ENCODE peak calls at places on chromosomes 7 and 10, in ten cellular contexts. One of them, this sample, is unnamed.

GRCh38 chr10:17003151-17003550 is 126.5 kb downstream of the CUBN start:
- DNase-seq in uterus: no peak
- DNase-seq in CD8-positive, alpha-beta T cell: peak; percentile 49
- DNase-seq in dorsolateral prefrontal cortex: no peak
- DNase-seq in AG04450: no peak
- DNase-seq in Karpas-422: no peak
- DNase-seq in naive thymus-derived CD4-positive, alpha-beta T cell: peak; percentile 73
- DNase-seq in brain microvascular endothelial cell: peak; percentile 98
- DNase-seq in psoas muscle: no peak
- DNase-seq in lung: no peak
- DNase-seq in this sample: no peak

GRCh38 chr10:86180861-86181260 is 185.7 kb downstream of the GRID1 start:
- DNase-seq in uterus: no peak
- DNase-seq in CD8-positive, alpha-beta T cell: no peak
- DNase-seq in dorsolateral prefrontal cortex: no peak
- DNase-seq in AG04450: no peak
- DNase-seq in Karpas-422: no peak
- DNase-seq in naive thymus-derived CD4-positive, alpha-beta T cell: no peak
- DNase-seq in brain microvascular endothelial cell: no peak
- DNase-seq in psoas muscle: no peak
- DNase-seq in lung: no peak
- DNase-seq in this sample: peak; percentile 49

GRCh38 chr10:107098326-107098725 is 66.2 kb downstream of the SORCS1 start:
- DNase-seq in uterus: no peak
- DNase-seq in CD8-positive, alpha-beta T cell: no peak
- DNase-seq in dorsolateral prefrontal cortex: no peak
- DNase-seq in AG04450: no peak
- DNase-seq in Karpas-422: no peak
- DNase-seq in naive thymus-derived CD4-positive, alpha-beta T cell: no peak
- DNase-seq in brain microvascular endothelial cell: no peak
- DNase-seq in psoas muscle: no peak
- DNase-seq in lung: no peak
- DNase-seq in this sample: no peak

GRCh38 chr10:132050191-132050590 is 15.6 kb upstream of the JAKMIP3 start:
- DNase-seq in uterus: no peak
- DNase-seq in CD8-positive, alpha-beta T cell: no peak
- DNase-seq in dorsolateral prefrontal cortex: no peak
- DNase-seq in AG04450: no peak
- DNase-seq in Karpas-422: no peak
- DNase-seq in naive thymus-derived CD4-positive, alpha-beta T cell: no peak
- DNase-seq in brain microvascular endothelial cell: no peak
- DNase-seq in psoas muscle: no peak
- DNase-seq in lung: no peak
- DNase-seq in this sample: no peak

GRCh38 chr10:35495521-35496238 is 109.5 kb upstream of the GJD4 start:
- DNase-seq in uterus: peak; percentile 44
- DNase-seq in CD8-positive, alpha-beta T cell: no peak
- DNase-seq in dorsolateral prefrontal cortex: no peak
- DNase-seq in AG04450: no peak
- DNase-seq in Karpas-422: peak; percentile 44
- DNase-seq in naive thymus-derived CD4-positive, alpha-beta T cell: no peak
- DNase-seq in brain microvascular endothelial cell: no peak
- DNase-seq in psoas muscle: no peak
- DNase-seq in lung: no peak
- DNase-seq in this sample: no peak

GRCh38 chr7:157556339-157556944 is 219.6 kb downstream of the DNAJB6 start:
- DNase-seq in uterus: no peak
- DNase-seq in CD8-positive, alpha-beta T cell: no peak
- DNase-seq in dorsolateral prefrontal cortex: no peak
- DNase-seq in AG04450: no peak
- DNase-seq in Karpas-422: no peak
- DNase-seq in naive thymus-derived CD4-positive, alpha-beta T cell: no peak
- DNase-seq in brain microvascular endothelial cell: no peak
- DNase-seq in psoas muscle: no peak
- DNase-seq in lung: no peak
- DNase-seq in this sample: no peak

GRCh38 chr10:132450466-132450824 is 53.4 kb downstream of the PWWP2B start:
- DNase-seq in uterus: no peak
- DNase-seq in CD8-positive, alpha-beta T cell: no peak
- DNase-seq in dorsolateral prefrontal cortex: no peak
- DNase-seq in AG04450: no peak
- DNase-seq in Karpas-422: no peak
- DNase-seq in naive thymus-derived CD4-positive, alpha-beta T cell: no peak
- DNase-seq in brain microvascular endothelial cell: no peak
- DNase-seq in psoas muscle: peak; percentile 12
- DNase-seq in lung: no peak
- DNase-seq in this sample: no peak

GRCh38 chr10:96511044-96511945 is 2.4 kb downstream of the TLL2 start:
- DNase-seq in uterus: no peak
- DNase-seq in CD8-positive, alpha-beta T cell: no peak
- DNase-seq in dorsolateral prefrontal cortex: no peak
- DNase-seq in AG04450: no peak
- DNase-seq in Karpas-422: peak; percentile 58
- DNase-seq in naive thymus-derived CD4-positive, alpha-beta T cell: peak; percentile 14
- DNase-seq in brain microvascular endothelial cell: no peak
- DNase-seq in psoas muscle: no peak
- DNase-seq in lung: no peak
- DNase-seq in this sample: peak; percentile 78

GRCh38 chr7:114182837-114183236 is 231.8 kb upstream of the FOXP2 start:
- DNase-seq in uterus: no peak
- DNase-seq in CD8-positive, alpha-beta T cell: no peak
- DNase-seq in dorsolateral prefrontal cortex: no peak
- DNase-seq in AG04450: no peak
- DNase-seq in Karpas-422: no peak
- DNase-seq in naive thymus-derived CD4-positive, alpha-beta T cell: no peak
- DNase-seq in brain microvascular endothelial cell: peak; percentile 21
- DNase-seq in psoas muscle: no peak
- DNase-seq in lung: no peak
- DNase-seq in this sample: no peak

GRCh38 chr7:142420554-142421362 is 162.9 kb upstream of the PRSS58 start:
- DNase-seq in uterus: no peak
- DNase-seq in CD8-positive, alpha-beta T cell: no peak
- DNase-seq in dorsolateral prefrontal cortex: no peak
- DNase-seq in AG04450: no peak
- DNase-seq in Karpas-422: no peak
- DNase-seq in naive thymus-derived CD4-positive, alpha-beta T cell: no peak
- DNase-seq in brain microvascular endothelial cell: peak; percentile 43
- DNase-seq in psoas muscle: no peak
- DNase-seq in lung: no peak
- DNase-seq in this sample: no peak

GRCh38 chr7:93117852-93118530 is at the start of gene SAMD9:
- DNase-seq in uterus: peak; percentile 65
- DNase-seq in CD8-positive, alpha-beta T cell: peak; percentile 37
- DNase-seq in dorsolateral prefrontal cortex: no peak
- DNase-seq in AG04450: peak; percentile 36
- DNase-seq in Karpas-422: peak; percentile 96
- DNase-seq in naive thymus-derived CD4-positive, alpha-beta T cell: peak; percentile 84
- DNase-seq in brain microvascular endothelial cell: peak; percentile 82
- DNase-seq in psoas muscle: no peak
- DNase-seq in lung: peak; percentile 54
- DNase-seq in this sample: peak; percentile 63

GRCh38 chr10:85645097-85645496 is 721.5 kb downstream of the GRID1 start:
- DNase-seq in uterus: no peak
- DNase-seq in CD8-positive, alpha-beta T cell: no peak
- DNase-seq in dorsolateral prefrontal cortex: no peak
- DNase-seq in AG04450: no peak
- DNase-seq in Karpas-422: no peak
- DNase-seq in naive thymus-derived CD4-positive, alpha-beta T cell: no peak
- DNase-seq in brain microvascular endothelial cell: no peak
- DNase-seq in psoas muscle: no peak
- DNase-seq in lung: no peak
- DNase-seq in this sample: no peak

GRCh38 chr7:12030116-12030515 is 181.0 kb upstream of the TMEM106B start:
- DNase-seq in uterus: no peak
- DNase-seq in CD8-positive, alpha-beta T cell: no peak
- DNase-seq in dorsolateral prefrontal cortex: no peak
- DNase-seq in AG04450: peak; percentile 0
- DNase-seq in Karpas-422: no peak
- DNase-seq in naive thymus-derived CD4-positive, alpha-beta T cell: no peak
- DNase-seq in brain microvascular endothelial cell: peak; percentile 33
- DNase-seq in psoas muscle: no peak
- DNase-seq in lung: no peak
- DNase-seq in this sample: no peak

GRCh38 chr10:103620891-103621777 is 127.6 kb downstream of the NEURL1 start:
- DNase-seq in uterus: no peak
- DNase-seq in CD8-positive, alpha-beta T cell: no peak
- DNase-seq in dorsolateral prefrontal cortex: no peak
- DNase-seq in AG04450: no peak
- DNase-seq in Karpas-422: no peak
- DNase-seq in naive thymus-derived CD4-positive, alpha-beta T cell: no peak
- DNase-seq in brain microvascular endothelial cell: no peak
- DNase-seq in psoas muscle: no peak
- DNase-seq in lung: no peak
- DNase-seq in this sample: no peak

GRCh38 chr10:61834519-61834918 is 67.0 kb upstream of the ARID5B start:
- DNase-seq in uterus: no peak
- DNase-seq in CD8-positive, alpha-beta T cell: no peak
- DNase-seq in dorsolateral prefrontal cortex: no peak
- DNase-seq in AG04450: no peak
- DNase-seq in Karpas-422: no peak
- DNase-seq in naive thymus-derived CD4-positive, alpha-beta T cell: no peak
- DNase-seq in brain microvascular endothelial cell: no peak
- DNase-seq in psoas muscle: no peak
- DNase-seq in lung: no peak
- DNase-seq in this sample: no peak
- H3K4me3 ChIP-seq in uterus: no peak overlapping the region
- H3K4me3 ChIP-seq in CD8-positive, alpha-beta T cell: no peak overlapping the region
- H3K4me3 ChIP-seq in dorsolateral prefrontal cortex: no peak overlapping the region
- H3K4me3 ChIP-seq in AG04450: no peak overlapping the region
- H3K4me3 ChIP-seq in Karpas-422: no peak overlapping the region
- H3K4me3 ChIP-seq in naive thymus-derived CD4-positive, alpha-beta T cell: no peak overlapping the region
- H3K4me3 ChIP-seq in brain microvascular endothelial cell: no peak overlapping the region
- H3K4me3 ChIP-seq in psoas muscle: no peak overlapping the region
- H3K4me3 ChIP-seq in lung: no peak overlapping the region
- H3K4me3 ChIP-seq in this sample: no peak overlapping the region

DNA sequence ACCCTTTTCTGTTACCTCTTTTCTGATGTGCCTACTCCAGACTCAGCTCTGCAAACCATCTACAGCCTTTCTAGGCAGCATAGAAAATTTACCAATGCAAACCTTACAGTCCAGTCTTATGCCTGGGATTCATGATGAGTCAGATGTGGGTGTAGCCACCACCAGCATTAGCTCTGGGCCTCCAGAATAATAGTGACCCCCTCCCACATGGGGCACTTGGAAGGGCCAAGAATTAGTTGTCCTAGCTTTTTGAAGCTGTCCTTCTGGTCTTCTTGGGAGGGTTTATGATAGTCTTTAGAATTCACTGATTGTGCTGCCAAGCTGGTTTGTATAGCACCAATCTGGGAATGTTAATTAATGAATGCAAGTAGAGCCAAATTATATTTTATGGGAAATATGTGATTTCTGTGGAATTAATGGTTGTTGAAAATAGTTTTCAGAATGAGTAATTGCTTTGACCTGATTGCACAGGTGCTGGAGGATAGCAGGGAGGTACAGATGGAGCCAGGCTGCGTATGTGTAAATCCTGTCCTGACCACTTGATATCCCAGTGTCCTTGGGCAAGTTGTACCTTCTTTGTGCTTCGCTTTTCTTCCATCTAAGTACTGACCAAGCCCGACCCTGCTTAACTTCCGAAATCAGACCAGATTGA is 94.8 kb downstream of the CPED1 start:
- DNase-seq in uterus: no peak
- DNase-seq in CD8-positive, alpha-beta T cell: no peak
- DNase-seq in dorsolateral prefrontal cortex: no peak
- DNase-seq in AG04450: peak; percentile 45
- DNase-seq in Karpas-422: no peak
- DNase-seq in naive thymus-derived CD4-positive, alpha-beta T cell: no peak
- DNase-seq in brain microvascular endothelial cell: peak; percentile 84
- DNase-seq in psoas muscle: no peak
- DNase-seq in lung: no peak
- DNase-seq in this sample: no peak
- H3K4me3 ChIP-seq in uterus: no peak overlapping the region
- H3K4me3 ChIP-seq in CD8-positive, alpha-beta T cell: no peak overlapping the region
- H3K4me3 ChIP-seq in dorsolateral prefrontal cortex: no peak overlapping the region
- H3K4me3 ChIP-seq in AG04450: no peak overlapping the region
- H3K4me3 ChIP-seq in Karpas-422: no peak overlapping the region
- H3K4me3 ChIP-seq in naive thymus-derived CD4-positive, alpha-beta T cell: no peak overlapping the region
- H3K4me3 ChIP-seq in brain microvascular endothelial cell: no peak overlapping the region
- H3K4me3 ChIP-seq in psoas muscle: no peak overlapping the region
- H3K4me3 ChIP-seq in lung: no peak overlapping the region
- H3K4me3 ChIP-seq in this sample: no peak overlapping the region

GRCh38 chr10:70130878-70131559 is 1.6 kb downstream of the AIFM2 start:
- DNase-seq in uterus: no peak
- DNase-seq in CD8-positive, alpha-beta T cell: no peak
- DNase-seq in dorsolateral prefrontal cortex: no peak
- DNase-seq in AG04450: no peak
- DNase-seq in Karpas-422: no peak
- DNase-seq in naive thymus-derived CD4-positive, alpha-beta T cell: no peak
- DNase-seq in brain microvascular endothelial cell: peak; percentile 14
- DNase-seq in psoas muscle: peak; percentile 59
- DNase-seq in lung: no peak
- DNase-seq in this sample: peak; percentile 88
- H3K4me3 ChIP-seq in uterus: no peak overlapping the region
- H3K4me3 ChIP-seq in CD8-positive, alpha-beta T cell: no peak overlapping the region
- H3K4me3 ChIP-seq in dorsolateral prefrontal cortex: no peak overlapping the region
- H3K4me3 ChIP-seq in AG04450: peak overlapping the region; percentile 1
- H3K4me3 ChIP-seq in Karpas-422: peak overlapping the region; percentile 92
- H3K4me3 ChIP-seq in naive thymus-derived CD4-positive, alpha-beta T cell: no peak overlapping the region
- H3K4me3 ChIP-seq in brain microvascular endothelial cell: no peak overlapping the region
- H3K4me3 ChIP-seq in psoas muscle: peak overlapping the region; percentile 82
- H3K4me3 ChIP-seq in lung: no peak overlapping the region
- H3K4me3 ChIP-seq in this sample: no peak overlapping the region

GRCh38 chr7:130297628-130298027 is 4.7 kb downstream of the CPA4 start:
- DNase-seq in uterus: no peak
- DNase-seq in CD8-positive, alpha-beta T cell: no peak
- DNase-seq in dorsolateral prefrontal cortex: no peak
- DNase-seq in AG04450: no peak
- DNase-seq in Karpas-422: no peak
- DNase-seq in naive thymus-derived CD4-positive, alpha-beta T cell: no peak
- DNase-seq in brain microvascular endothelial cell: no peak
- DNase-seq in psoas muscle: no peak
- DNase-seq in lung: no peak
- DNase-seq in this sample: no peak

GRCh38 chr7:130292682-130293257 is at the start of gene CPA4:
- DNase-seq in uterus: no peak
- DNase-seq in CD8-positive, alpha-beta T cell: no peak
- DNase-seq in dorsolateral prefrontal cortex: no peak
- DNase-seq in AG04450: peak; percentile 89
- DNase-seq in Karpas-422: no peak
- DNase-seq in naive thymus-derived CD4-positive, alpha-beta T cell: no peak
- DNase-seq in brain microvascular endothelial cell: peak; percentile 98
- DNase-seq in psoas muscle: peak; percentile 48
- DNase-seq in lung: no peak
- DNase-seq in this sample: no peak

GRCh38 chr7:130296221-130296951 is 3.4 kb downstream of the CPA4 start:
- DNase-seq in uterus: no peak
- DNase-seq in CD8-positive, alpha-beta T cell: no peak
- DNase-seq in dorsolateral prefrontal cortex: no peak
- DNase-seq in AG04450: no peak
- DNase-seq in Karpas-422: no peak
- DNase-seq in naive thymus-derived CD4-positive, alpha-beta T cell: no peak
- DNase-seq in brain microvascular endothelial cell: no peak
- DNase-seq in psoas muscle: no peak
- DNase-seq in lung: no peak
- DNase-seq in this sample: no peak

GRCh38 chr7:130293521-130293920 is 560 bp downstream of the CPA4 start:
- DNase-seq in uterus: no peak
- DNase-seq in CD8-positive, alpha-beta T cell: no peak
- DNase-seq in dorsolateral prefrontal cortex: no peak
- DNase-seq in AG04450: no peak
- DNase-seq in Karpas-422: no peak
- DNase-seq in naive thymus-derived CD4-positive, alpha-beta T cell: no peak
- DNase-seq in brain microvascular endothelial cell: no peak
- DNase-seq in psoas muscle: no peak
- DNase-seq in lung: no peak
- DNase-seq in this sample: no peak

GRCh38 chr7:130294314-130294713 is 1.4 kb downstream of the CPA4 start:
- DNase-seq in uterus: no peak
- DNase-seq in CD8-positive, alpha-beta T cell: no peak
- DNase-seq in dorsolateral prefrontal cortex: no peak
- DNase-seq in AG04450: peak; percentile 32
- DNase-seq in Karpas-422: no peak
- DNase-seq in naive thymus-derived CD4-positive, alpha-beta T cell: no peak
- DNase-seq in brain microvascular endothelial cell: no peak
- DNase-seq in psoas muscle: no peak
- DNase-seq in lung: no peak
- DNase-seq in this sample: peak; percentile 63
- H3K4me3 ChIP-seq in uterus: no peak overlapping the region
- H3K4me3 ChIP-seq in CD8-positive, alpha-beta T cell: no peak overlapping the region
- H3K4me3 ChIP-seq in dorsolateral prefrontal cortex: no peak overlapping the region
- H3K4me3 ChIP-seq in AG04450: no peak overlapping the region
- H3K4me3 ChIP-seq in Karpas-422: no peak overlapping the region
- H3K4me3 ChIP-seq in naive thymus-derived CD4-positive, alpha-beta T cell: no peak overlapping the region
- H3K4me3 ChIP-seq in brain microvascular endothelial cell: no peak overlapping the region
- H3K4me3 ChIP-seq in psoas muscle: no peak overlapping the region
- H3K4me3 ChIP-seq in lung: no peak overlapping the region
- H3K4me3 ChIP-seq in this sample: no peak overlapping the region

This sample was measured in lower leg skin.